ENCODE peak calls at places on chromosomes 6 and 20, in ten cellular contexts. P is H1, D is uterus, S is Peyer's patch, E is sigmoid colon, B is A549, O is ovary, U is stomach, V is K562, W is breast epithelium. A is an unnamed sample.

GRCh38 chr6:89111933-89112332 is 5.9 kb downstream of the SRSF12 start:
- DNase-seq in P (no peak), D (no peak), S (no peak), E (no peak), B (no peak), O (no peak), U (no peak), V (no peak), W (no peak), A (no peak)

GRCh38 chr6:112296122-112296521 is 41.8 kb upstream of the LAMA4 start:
- DNase-seq in P (peak), D (no peak), S (no peak), E (no peak), B (peak), O (no peak), U (no peak), V (peak), W (no peak), A (no peak)

GRCh38 chr6:56850618-56851017 is 104.3 kb upstream of the BEND6 start:
- DNase-seq in P (no peak), D (no peak), S (no peak), E (no peak), B (no peak), O (no peak), U (no peak), V (no peak), W (no peak), A (no peak)

GRCh38 chr20:21361266-21361665 is 36.1 kb downstream of the NKX2-4 start:
- DNase-seq in P (no peak), D (no peak), S (no peak), E (no peak), B (no peak), O (no peak), U (no peak), V (no peak), W (no peak), A (no peak)

GRCh38 chr20:37218431-37218830 is 39.1 kb upstream of the MROH8 start:
- DNase-seq in P (no peak), D (no peak), S (no peak), E (no peak), B (no peak), O (no peak), U (no peak), V (no peak), W (no peak), A (no peak)

GRCh38 chr20:33653218-33653899 is 8.8 kb upstream of the C20orf144 start:
- DNase-seq in P (peak), D (peak), S (peak), E (peak), B (peak), O (peak), U (peak), V (peak), W (no peak), A (peak)

GRCh38 chr6:136562211-136562610 is 12.0 kb upstream of the MAP7 start:
- DNase-seq in P (no peak), D (no peak), S (no peak), E (no peak), B (no peak), O (no peak), U (no peak), V (no peak), W (no peak), A (no peak)

GRCh38 chr6:47169785-47170685 is 127.9 kb upstream of the ADGRF1 start:
- DNase-seq in P (no peak), D (no peak), S (no peak), E (no peak), B (peak), O (no peak), U (no peak), V (no peak), W (no peak), A (no peak)

GRCh38 chr6:118249680-118250079 is 298.4 kb upstream of the PLN start:
- DNase-seq in P (no peak), D (no peak), S (no peak), E (no peak), B (no peak), O (no peak), U (no peak), V (no peak), W (no peak), A (no peak)

GRCh38 chr6:16292942-16293341 is 54.6 kb downstream of the GMPR start:
- DNase-seq in P (no peak), D (no peak), S (no peak), E (no peak), B (no peak), O (no peak), U (no peak), V (no peak), W (no peak), A (no peak)

GRCh38 chr20:37279820-37280219 is 9.6 kb upstream of the MANBAL start:
- DNase-seq in P (no peak), D (no peak), S (no peak), E (no peak), B (no peak), O (no peak), U (no peak), V (no peak), W (no peak), A (no peak)

GRCh38 chr6:41779793-41780622 is at the start of gene FRS3:
- DNase-seq in P (peak), D (peak), S (peak), E (peak), B (peak), O (peak), U (peak), V (peak), W (peak), A (peak)
- TF ChIP-seq POLR2A in P (no peak), D (peak), S (no peak), E (no peak), B (no peak), O (peak), U (no peak), V (no peak), W (no peak), A (peak)

DNA sequence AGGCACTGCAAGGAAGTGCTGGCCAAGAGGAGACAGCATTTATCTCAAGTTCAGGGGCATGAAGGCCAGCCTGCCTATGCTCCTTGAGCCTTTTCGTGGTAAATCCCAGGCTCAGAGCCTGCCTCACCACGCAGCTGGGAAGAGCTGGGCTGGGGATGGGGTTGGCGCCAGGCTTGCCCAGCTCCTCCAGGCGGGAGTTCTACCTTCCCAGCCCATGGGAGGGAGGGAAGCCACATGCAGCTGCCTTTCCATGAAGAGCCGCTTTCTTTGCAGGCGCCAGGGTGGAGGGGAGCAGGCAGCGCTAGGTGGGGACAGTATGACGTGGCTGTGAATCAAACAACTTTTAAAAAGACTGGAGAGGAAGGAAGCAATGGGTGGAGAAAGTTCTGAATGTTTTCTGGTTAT is 19.5 kb upstream of the SIRT5 start:
- DNase-seq in P (peak), D (peak), S (no peak), E (peak), B (no peak), O (no peak), U (no peak), V (no peak), W (no peak), A (no peak)
- TF ChIP-seq POLR2A in P (no peak), D (no peak), S (no peak), E (no peak), B (no peak), O (no peak), U (no peak), V (no peak), W (no peak), A (no peak)

DNA sequence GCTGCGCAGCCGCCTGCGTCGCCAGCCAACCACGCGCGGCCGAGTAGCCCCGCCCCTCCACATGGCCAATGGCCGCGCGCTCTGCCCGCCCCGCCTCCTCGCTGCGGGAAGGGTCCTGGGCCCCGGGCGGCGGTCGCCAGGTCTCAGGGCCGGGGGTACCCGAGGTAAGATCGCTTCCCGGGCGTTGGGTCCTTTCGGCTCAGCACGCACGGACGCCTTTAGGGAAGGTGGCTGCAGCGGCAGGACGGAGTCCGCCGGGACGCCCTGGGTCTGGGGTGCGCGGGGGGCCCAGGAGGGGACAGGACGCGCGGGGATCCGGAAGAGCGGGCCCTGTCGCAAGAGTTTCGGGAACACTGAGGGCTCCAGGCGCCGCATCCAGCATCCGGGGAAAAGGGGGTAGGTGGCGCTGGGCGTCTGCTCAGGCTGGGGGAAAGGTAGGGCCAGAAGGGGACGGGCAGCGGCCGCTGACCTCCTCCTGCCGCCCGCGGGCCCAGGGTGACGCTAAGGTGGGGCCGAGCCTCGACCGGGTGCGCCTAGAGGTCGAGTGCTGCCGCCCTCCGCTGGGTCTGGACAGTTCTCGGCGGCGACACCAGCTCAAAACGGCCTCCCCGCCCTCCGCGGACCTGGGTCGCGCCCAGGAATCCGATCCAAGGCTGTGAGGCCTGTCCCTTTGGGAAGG is at the start of gene MAVS:
- DNase-seq in P (peak), D (peak), S (peak), E (peak), B (peak), O (peak), U (peak), V (peak), W (peak), A (peak)
- TF ChIP-seq POLR2A in P (peak), D (peak), S (peak), E (peak), B (peak), O (peak), U (no peak), V (peak), W (peak), A (peak)

DNA sequence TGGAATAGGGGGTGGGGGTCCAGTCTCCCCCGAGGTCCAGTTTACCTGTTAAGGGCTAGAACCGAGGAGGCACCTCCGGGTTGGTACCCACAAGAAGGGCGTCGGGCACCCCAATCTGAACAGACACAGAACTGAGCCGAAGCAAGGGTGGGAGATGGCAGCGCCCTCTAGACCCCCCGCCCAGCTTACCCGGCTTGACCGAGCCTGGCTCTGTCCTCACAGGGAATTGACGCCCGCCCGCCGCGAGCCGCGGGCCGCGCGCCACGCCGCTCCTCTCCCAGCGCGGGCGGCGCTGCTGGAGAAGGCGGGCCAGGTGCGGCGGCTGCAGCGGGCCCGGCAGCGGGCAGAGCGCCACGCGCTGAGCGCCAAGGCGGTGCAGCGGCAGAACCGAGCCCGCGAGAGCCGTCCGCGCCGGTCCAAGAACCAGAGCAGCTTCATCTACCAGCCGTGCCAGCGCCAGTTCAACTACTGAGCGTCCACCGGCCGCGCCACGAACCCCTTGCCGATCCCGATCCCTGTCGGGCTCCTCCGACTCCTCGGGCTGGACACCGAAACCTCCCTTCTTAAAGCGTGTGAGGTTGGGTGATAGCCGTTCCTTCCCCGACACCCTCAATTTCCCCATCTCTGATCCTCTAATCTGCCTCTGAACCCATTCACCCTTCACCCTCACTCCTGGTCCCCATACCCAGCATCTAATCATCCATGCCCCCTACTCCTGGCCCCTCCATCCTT is 5.9 kb downstream of the TP53INP2 start:
- DNase-seq in P (no peak), D (no peak), S (no peak), E (peak), B (no peak), O (peak), U (peak), V (no peak), W (peak), A (peak)
- TF ChIP-seq POLR2A in P (no peak), D (peak), S (no peak), E (no peak), B (no peak), O (no peak), U (no peak), V (no peak), W (no peak), A (no peak)

GRCh38 chr6:105459049-105459448 is 56.2 kb upstream of the PREP start:
- DNase-seq in P (no peak), D (no peak), S (no peak), E (no peak), B (no peak), O (no peak), U (no peak), V (no peak), W (no peak), A (no peak)

GRCh38 chr6:105458061-105458460 is 55.2 kb upstream of the PREP start:
- DNase-seq in P (no peak), D (no peak), S (no peak), E (no peak), B (no peak), O (no peak), U (no peak), V (no peak), W (no peak), A (no peak)

GRCh38 chr6:105458552-105458951 is 55.7 kb upstream of the PREP start:
- DNase-seq in P (no peak), D (no peak), S (no peak), E (no peak), B (no peak), O (no peak), U (no peak), V (no peak), W (no peak), A (no peak)

GRCh38 chr6:105460860-105461259 is 58.0 kb upstream of the PREP start:
- DNase-seq in P (no peak), D (no peak), S (no peak), E (no peak), B (no peak), O (no peak), U (no peak), V (no peak), W (no peak), A (no peak)

DNA sequence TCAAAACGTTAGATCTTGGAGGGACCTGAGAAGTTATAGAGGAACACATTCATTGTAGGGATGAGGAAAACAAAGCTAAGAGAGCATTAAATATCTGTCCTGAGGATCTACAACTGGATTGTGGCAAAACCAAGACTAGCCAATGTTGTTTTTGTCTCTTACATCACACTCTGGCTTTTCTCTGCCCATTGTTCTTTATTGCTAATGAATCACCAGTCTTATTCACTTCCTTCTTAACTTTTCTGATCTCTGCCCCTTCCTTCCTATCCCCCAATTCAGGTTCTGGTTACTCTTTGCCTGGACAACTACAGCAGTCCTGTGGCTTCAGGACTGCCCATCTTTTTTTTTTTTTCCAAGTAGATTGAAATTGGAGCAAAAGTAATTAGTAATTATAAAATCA is 57.0 kb upstream of the PREP start:
- DNase-seq in P (no peak), D (no peak), S (no peak), E (no peak), B (peak), O (no peak), U (no peak), V (no peak), W (no peak), A (no peak)
- TF ChIP-seq POLR2A in P (no peak), D (no peak), S (no peak), E (no peak), B (no peak), O (no peak), U (no peak), V (no peak), W (no peak), A (no peak)

GRCh38 chr20:15138548-15139126 is 801.2 kb upstream of the FLRT3 start:
- DNase-seq in P (no peak), D (no peak), S (no peak), E (no peak), B (no peak), O (no peak), U (no peak), V (no peak), W (no peak), A (no peak)
- TF ChIP-seq POLR2A in P (no peak), D (no peak), S (no peak), E (no peak), B (no peak), O (no peak), U (no peak), V (no peak), W (no peak), A (no peak)

A was measured in erythroblast.